ENCODE peak calls at places on chromosome 14, in ten cellular contexts. D is cardiac septum; K is Right ventricle myocardium superior; Q is pancreas; F is cerebellum; N is RCC 7860; R is Daoy; W is aorta; E is stimulated activated CD8-positive, alpha-beta memory T cell treated with anti-CD3 and anti-CD28 coated beads, Interleukin-15, amount 100 ng/mL, for 1 hour; V is epithelial cell of proximal tubule. G is an unnamed sample.

GRCh38 chr14:38256358-38256840 is 506 bp upstream of the CLEC14A start:
- DNase-seq in W (no peak), F (no peak), E (no peak), D (peak), K (peak), V (no peak), Q (no peak), R (peak), N (no peak), G (no peak)

GRCh38 chr14:91244501-91244901 is at the start of gene GPR68:
- DNase-seq in Q (peak), E (no peak), R (peak), W (peak), N (peak), F (peak), K (peak), D (no peak), V (no peak), G (no peak)

GRCh38 chr14:46034305-46034704 is 617.3 kb downstream of the RPL10L start:
- DNase-seq in Q (no peak), V (no peak), F (no peak), W (no peak), K (no peak), N (no peak), E (no peak), D (no peak), R (no peak), G (no peak)

GRCh38 chr14:52730708-52731111 is 744 bp downstream of the STYX start:
- DNase-seq in N (no peak), F (no peak), V (no peak), E (no peak), D (no peak), R (no peak), Q (no peak), W (no peak), K (no peak), G (no peak)

GRCh38 chr14:55743551-55743950 is 163.5 kb downstream of the KTN1 start:
- DNase-seq in Q (no peak), E (no peak), F (no peak), W (no peak), N (no peak), D (no peak), V (no peak), K (no peak), R (no peak), G (no peak)

GRCh38 chr14:96263347-96264199 is 7.6 kb downstream of the BDKRB1 start:
- DNase-seq in E (no peak), K (no peak), Q (peak), N (no peak), W (no peak), V (no peak), R (no peak), D (no peak), F (peak), G (no peak)

GRCh38 chr14:73771848-73772705 is 57.9 kb upstream of the PNMA1 start:
- DNase-seq in K (peak), Q (peak), D (no peak), F (peak), V (no peak), E (no peak), W (peak), N (no peak), R (peak), G (peak)

GRCh38 chr14:101819251-101819990 is 57.9 kb downstream of the PPP2R5C start:
- DNase-seq in N (no peak), D (no peak), E (peak), R (no peak), W (no peak), K (no peak), V (no peak), F (no peak), Q (no peak), G (no peak)

GRCh38 chr14:53047302-53047701 is 96.5 kb upstream of the FERMT2 start:
- DNase-seq in K (no peak), D (no peak), N (no peak), W (no peak), V (no peak), R (no peak), Q (no peak), F (no peak), E (no peak), G (no peak)

GRCh38 chr14:81990312-81990761 is 456.7 kb upstream of the SEL1L start:
- DNase-seq in R (peak), W (no peak), Q (peak), V (peak), K (no peak), N (no peak), E (no peak), D (no peak), F (peak), G (no peak)

GRCh38 chr14:102288139-102288538 is 16.8 kb downstream of the MOK start:
- DNase-seq in W (no peak), Q (no peak), N (no peak), R (no peak), F (no peak), V (no peak), D (no peak), K (no peak), E (no peak), G (no peak)

GRCh38 chr14:101193126-101193844 is 289.8 kb upstream of the RTL1 start:
- DNase-seq in Q (peak), W (no peak), R (no peak), D (no peak), N (no peak), K (no peak), F (peak), V (no peak), E (no peak), G (peak)

GRCh38 chr14:102196008-102196407 is 56.3 kb downstream of the WDR20 start:
- DNase-seq in F (no peak), Q (no peak), K (no peak), V (no peak), N (no peak), D (no peak), W (no peak), E (no peak), R (no peak), G (no peak)